ENCODE peak calls at places on chromosomes 6 and 20, in nine cellular contexts. S, V, J, T, P, Q, E, G and N are unnamed samples.
A peak's percentile ranks its signal among the peaks of the same experiment; 100 is the strongest.

GRCh38 chr6:79076160-79076559 is 1.9 kb downstream of the PHIP start:
- DNase-seq in P (peak; percentile 35), Q (peak; percentile 28), E (no peak), T (peak; percentile 2), G (no peak), V (no peak), S (no peak), J (no peak), N (no peak)

GRCh38 chr6:159045826-159046225 is 1.0 kb upstream of the TAGAP start:
- DNase-seq in J (no peak), P (no peak), V (no peak), E (no peak), G (no peak), Q (no peak), T (no peak), S (no peak), N (no peak)

GRCh38 chr20:50848341-50848808 is 53.5 kb downstream of the BCAS4 start:
- DNase-seq in P (peak; percentile 57), S (no peak), V (no peak), Q (peak; percentile 33), G (no peak), J (no peak), E (no peak), T (no peak), N (no peak)

GRCh38 chr6:108277831-108278230 is 17.0 kb upstream of the SNX3 start:
- DNase-seq in Q (no peak), V (no peak), S (no peak), P (no peak), T (no peak), J (no peak), G (no peak), E (no peak), N (no peak)

GRCh38 chr20:39070484-39071231 is 108.5 kb downstream of the DHX35 start:
- DNase-seq in G (no peak), Q (peak; percentile 21), J (no peak), S (no peak), T (no peak), E (no peak), V (no peak), P (peak; percentile 24), N (no peak)

GRCh38 chr6:130233332-130233731 is 10.6 kb upstream of the SAMD3 start:
- DNase-seq in E (no peak), J (no peak), S (no peak), V (no peak), Q (no peak), P (no peak), G (no peak), T (no peak), N (no peak)

GRCh38 chr20:59014680-59015389 is 4.4 kb upstream of the TUBB1 start:
- DNase-seq in T (no peak), E (no peak), P (no peak), Q (no peak), V (no peak), G (no peak), S (no peak), J (no peak), N (no peak)

GRCh38 chr6:156762547-156762946 is 14.6 kb upstream of the ARID1B start:
- DNase-seq in T (no peak), E (no peak), V (no peak), S (no peak), J (no peak), Q (no peak), G (no peak), P (no peak), N (no peak)

GRCh38 chr20:1894951-1895673 is at the start of gene SIRPA:
- DNase-seq in Q (peak; percentile 73), T (no peak), J (peak; percentile 32), P (peak; percentile 84), G (peak; percentile 82), V (no peak), S (no peak), E (peak; percentile 79), N (no peak)

GRCh38 chr20:25022680-25023079 is 30.1 kb upstream of the APMAP start:
- DNase-seq in P (no peak), Q (no peak), G (no peak), T (no peak), J (no peak), E (peak; percentile 28), S (no peak), V (no peak), N (no peak)

GRCh38 chr6:81769834-81770233 is 17.4 kb upstream of the TENT5A start:
- DNase-seq in J (no peak), P (no peak), V (no peak), G (no peak), T (no peak), S (no peak), E (no peak), Q (no peak), N (no peak)

GRCh38 chr6:16725145-16725864 is 36.0 kb downstream of the ATXN1 start:
- DNase-seq in E (no peak), J (no peak), S (no peak), G (peak; percentile 39), P (peak; percentile 82), V (peak; percentile 80), T (no peak), Q (peak; percentile 87), N (no peak)

GRCh38 chr6:163122365-163122764 is 292.2 kb upstream of the QKI start:
- DNase-seq in J (no peak), S (no peak), V (no peak), G (no peak), Q (no peak), E (no peak), P (no peak), T (no peak), N (no peak)

GRCh38 chr20:50625986-50626677 is 65.2 kb downstream of the RIPOR3 start:
- DNase-seq in E (peak; percentile 96), Q (peak; percentile 49), S (no peak), T (no peak), V (no peak), G (peak; percentile 68), P (peak; percentile 73), J (peak; percentile 72), N (no peak)

GRCh38 chr6:47852727-47853126 is 70.9 kb downstream of the OPN5 start:
- DNase-seq in S (no peak), T (no peak), G (no peak), V (no peak), E (no peak), P (no peak), J (no peak), Q (peak; percentile 2), N (no peak)

GRCh38 chr20:10662661-10663458 is 10.9 kb downstream of the JAG1 start:
- DNase-seq in V (no peak), Q (no peak), S (no peak), T (no peak), E (peak; percentile 34), P (no peak), J (no peak), G (no peak), N (no peak)
- H3K4me1 ChIP-seq in V (peaks cover 19% of the 10 kb centered on the region), Q (peaks cover 8% of the 10 kb centered on the region), S (no peaks in the 10 kb centered on the region), T (no peaks in the 10 kb centered on the region), E (peaks cover 14% of the 10 kb centered on the region), P (peaks cover 51% of the 10 kb centered on the region), J (no peaks in the 10 kb centered on the region), G (peaks cover 65% of the 10 kb centered on the region), N (no peaks in the 10 kb centered on the region)

GRCh38 chr20:45779011-45779915 is 12.4 kb downstream of the WFDC3 start:
- DNase-seq in P (peak; percentile 98), G (peak; percentile 83), V (peak; percentile 99), J (no peak), Q (peak; percentile 100), T (no peak), E (no peak), S (no peak), N (no peak)

GRCh38 chr20:45782890-45783289 is 8.8 kb downstream of the WFDC3 start:
- DNase-seq in G (no peak), E (no peak), S (no peak), V (no peak), Q (no peak), P (no peak), T (no peak), J (no peak), N (no peak)

GRCh38 chr20:45783656-45784294 is 7.9 kb downstream of the WFDC3 start:
- DNase-seq in V (no peak), S (no peak), J (no peak), T (no peak), P (peak; percentile 29), E (no peak), G (peak; percentile 14), Q (no peak), N (no peak)

GRCh38 chr20:45780159-45780558 is 11.5 kb downstream of the WFDC3 start:
- DNase-seq in Q (no peak), V (no peak), G (no peak), E (no peak), P (no peak), S (no peak), T (no peak), J (no peak), N (no peak)

GRCh38 chr20:45781391-45781931 is 10.2 kb downstream of the WFDC3 start:
- DNase-seq in P (peak; percentile 88), T (no peak), Q (peak; percentile 89), V (peak; percentile 90), S (no peak), E (no peak), J (no peak), G (peak; percentile 53), N (no peak)
- H3K4me1 ChIP-seq in P (no peaks in the 10 kb centered on the region), T (no peaks in the 10 kb centered on the region), Q (peaks cover 37% of the 10 kb centered on the region), V (peaks cover 44% of the 10 kb centered on the region), S (no peaks in the 10 kb centered on the region), E (peaks cover 13% of the 10 kb centered on the region), J (peaks cover 19% of the 10 kb centered on the region), G (peaks cover 40% of the 10 kb centered on the region), N (no peaks in the 10 kb centered on the region)

GRCh38 chr20:34012735-34013134 is 19.0 kb downstream of the RALY start:
- DNase-seq in Q (no peak), G (no peak), J (no peak), V (no peak), P (no peak), T (no peak), S (no peak), E (no peak), N (no peak)
- H3K4me1 ChIP-seq in Q (peaks cover 7% of the 10 kb centered on the region), G (peaks cover 13% of the 10 kb centered on the region), J (peaks cover 41% of the 10 kb centered on the region), V (peaks cover 17% of the 10 kb centered on the region), P (peaks cover 17% of the 10 kb centered on the region), T (peaks cover 95% of the 10 kb centered on the region), S (peaks cover 83% of the 10 kb centered on the region), E (peaks cover 9% of the 10 kb centered on the region), N (peaks cover 29% of the 10 kb centered on the region)

GRCh38 chr20:37382539-37383120 is 36.7 kb downstream of the SRC start:
- DNase-seq in T (no peak), S (no peak), V (no peak), J (no peak), P (no peak), E (peak; percentile 40), G (no peak), Q (no peak), N (no peak)

GRCh38 chr20:37378785-37379598 is 33.1 kb downstream of the SRC start:
- DNase-seq in T (no peak), Q (no peak), P (peak; percentile 51), J (peak; percentile 78), V (no peak), E (peak; percentile 71), S (no peak), G (no peak), N (no peak)

GRCh38 chr20:37379967-37380828 is 34.3 kb downstream of the SRC start:
- DNase-seq in J (no peak), T (no peak), V (no peak), P (no peak), G (peak; percentile 68), E (peak; percentile 51), Q (no peak), S (no peak), N (no peak)

GRCh38 chr20:37381621-37382538 is 35.9 kb downstream of the SRC start:
- DNase-seq in P (no peak), V (no peak), G (no peak), Q (no peak), T (no peak), E (peak; percentile 33), J (no peak), S (no peak), N (no peak)

GRCh38 chr20:37380864-37381579 is 35.1 kb downstream of the SRC start:
- DNase-seq in V (no peak), P (no peak), J (no peak), E (peak; percentile 28), G (no peak), Q (no peak), S (no peak), T (no peak), N (no peak)
- H3K4me1 ChIP-seq in V (peaks cover 18% of the 10 kb centered on the region), P (no peaks in the 10 kb centered on the region), J (peaks cover 40% of the 10 kb centered on the region), E (peaks cover 9% of the 10 kb centered on the region), G (peaks cover 29% of the 10 kb centered on the region), Q (peaks cover 6% of the 10 kb centered on the region), S (peaks cover 5% of the 10 kb centered on the region), T (peaks cover 4% of the 10 kb centered on the region), N (peaks cover 6% of the 10 kb centered on the region)